ENCODE peak calls at places on chromosomes 5 and 9, in eight cellular contexts. One of them, this sample, is unnamed.

GRCh38 chr5:616342-617039 is 4.4 kb downstream of the CEP72 start:
- DNase-seq in IMR-90: no peak
- DNase-seq in dorsolateral prefrontal cortex: no peak
- DNase-seq in A673: no peak
- DNase-seq in sigmoid colon: no peak
- DNase-seq in astrocyte of the cerebellum: no peak
- DNase-seq in GM23248: no peak
- DNase-seq in GM06990: no peak
- DNase-seq in this sample: peak; percentile 35

GRCh38 chr9:16828335-16829281 is 41.9 kb downstream of the BNC2 start:
- DNase-seq in IMR-90: peak; percentile 78
- DNase-seq in dorsolateral prefrontal cortex: no peak
- DNase-seq in A673: no peak
- DNase-seq in sigmoid colon: peak; percentile 78
- DNase-seq in astrocyte of the cerebellum: no peak
- DNase-seq in GM23248: peak; percentile 65
- DNase-seq in GM06990: no peak
- DNase-seq in this sample: peak; percentile 80

GRCh38 chr5:15021286-15022046 is 149.9 kb upstream of the ANKH start:
- DNase-seq in IMR-90: peak; percentile 80
- DNase-seq in dorsolateral prefrontal cortex: no peak
- DNase-seq in A673: no peak
- DNase-seq in sigmoid colon: no peak
- DNase-seq in astrocyte of the cerebellum: peak; percentile 47
- DNase-seq in GM23248: peak; percentile 92
- DNase-seq in GM06990: no peak
- DNase-seq in this sample: no peak

GRCh38 chr9:79120533-79121315 is 451.0 kb upstream of the TLE4 start:
- DNase-seq in IMR-90: peak; percentile 23
- DNase-seq in dorsolateral prefrontal cortex: peak; percentile 3
- DNase-seq in A673: no peak
- DNase-seq in sigmoid colon: no peak
- DNase-seq in astrocyte of the cerebellum: no peak
- DNase-seq in GM23248: no peak
- DNase-seq in GM06990: no peak
- DNase-seq in this sample: no peak

GRCh38 chr9:130888146-130888885 is 8.3 kb downstream of the QRFP start:
- DNase-seq in IMR-90: no peak
- DNase-seq in dorsolateral prefrontal cortex: no peak
- DNase-seq in A673: no peak
- DNase-seq in sigmoid colon: no peak
- DNase-seq in astrocyte of the cerebellum: no peak
- DNase-seq in GM23248: no peak
- DNase-seq in GM06990: no peak
- DNase-seq in this sample: peak; percentile 53

GRCh38 chr9:2026181-2026580 is 11.0 kb downstream of the SMARCA2 start:
- DNase-seq in IMR-90: no peak
- DNase-seq in dorsolateral prefrontal cortex: no peak
- DNase-seq in A673: peak; percentile 63
- DNase-seq in sigmoid colon: no peak
- DNase-seq in astrocyte of the cerebellum: no peak
- DNase-seq in GM23248: no peak
- DNase-seq in GM06990: no peak
- DNase-seq in this sample: no peak

GRCh38 chr5:39415186-39415585 is 9.6 kb downstream of the DAB2 start:
- DNase-seq in IMR-90: no peak
- DNase-seq in dorsolateral prefrontal cortex: no peak
- DNase-seq in A673: no peak
- DNase-seq in sigmoid colon: no peak
- DNase-seq in astrocyte of the cerebellum: no peak
- DNase-seq in GM23248: peak; percentile 32
- DNase-seq in GM06990: no peak
- DNase-seq in this sample: no peak

GRCh38 chr5:9851458-9851857 is 221.3 kb upstream of the TAS2R1 start:
- DNase-seq in IMR-90: peak; percentile 96
- DNase-seq in dorsolateral prefrontal cortex: peak; percentile 81
- DNase-seq in A673: no peak
- DNase-seq in sigmoid colon: no peak
- DNase-seq in astrocyte of the cerebellum: peak; percentile 92
- DNase-seq in GM23248: peak; percentile 98
- DNase-seq in GM06990: no peak
- DNase-seq in this sample: no peak

GRCh38 chr5:168467755-168468280 is 18.5 kb upstream of the RARS1 start:
- DNase-seq in IMR-90: no peak
- DNase-seq in dorsolateral prefrontal cortex: no peak
- DNase-seq in A673: no peak
- DNase-seq in sigmoid colon: no peak
- DNase-seq in astrocyte of the cerebellum: no peak
- DNase-seq in GM23248: no peak
- DNase-seq in GM06990: no peak
- DNase-seq in this sample: no peak

GRCh38 chr5:132497488-132497997 is 7.0 kb upstream of the IRF1 start:
- DNase-seq in IMR-90: peak; percentile 95
- DNase-seq in dorsolateral prefrontal cortex: peak; percentile 4
- DNase-seq in A673: no peak
- DNase-seq in sigmoid colon: peak; percentile 88
- DNase-seq in astrocyte of the cerebellum: peak; percentile 94
- DNase-seq in GM23248: peak; percentile 97
- DNase-seq in GM06990: no peak
- DNase-seq in this sample: peak; percentile 95

GRCh38 chr9:101449071-101449721 is 13.6 kb upstream of the ALDOB start:
- DNase-seq in IMR-90: peak; percentile 54
- DNase-seq in dorsolateral prefrontal cortex: peak; percentile 81
- DNase-seq in A673: peak; percentile 60
- DNase-seq in sigmoid colon: peak; percentile 79
- DNase-seq in astrocyte of the cerebellum: peak; percentile 34
- DNase-seq in GM23248: peak; percentile 86
- DNase-seq in GM06990: peak; percentile 75
- DNase-seq in this sample: peak; percentile 89

GRCh38 chr5:89601880-89602279 is 718.9 kb upstream of the MEF2C start:
- DNase-seq in IMR-90: no peak
- DNase-seq in dorsolateral prefrontal cortex: no peak
- DNase-seq in A673: no peak
- DNase-seq in sigmoid colon: no peak
- DNase-seq in astrocyte of the cerebellum: no peak
- DNase-seq in GM23248: no peak
- DNase-seq in GM06990: no peak
- DNase-seq in this sample: no peak

GRCh38 chr5:107104774-107105050 is 566.0 kb downstream of the EFNA5 start:
- DNase-seq in IMR-90: no peak
- DNase-seq in dorsolateral prefrontal cortex: no peak
- DNase-seq in A673: no peak
- DNase-seq in sigmoid colon: no peak
- DNase-seq in astrocyte of the cerebellum: no peak
- DNase-seq in GM23248: no peak
- DNase-seq in GM06990: no peak
- DNase-seq in this sample: no peak

GRCh38 chr9:75488714-75489100 is 400.4 kb downstream of the OSTF1 start:
- DNase-seq in IMR-90: no peak
- DNase-seq in dorsolateral prefrontal cortex: no peak
- DNase-seq in A673: no peak
- DNase-seq in sigmoid colon: no peak
- DNase-seq in astrocyte of the cerebellum: no peak
- DNase-seq in GM23248: no peak
- DNase-seq in GM06990: no peak
- DNase-seq in this sample: no peak
- H3K4me3 ChIP-seq in IMR-90: no peak overlapping the region
- H3K4me3 ChIP-seq in dorsolateral prefrontal cortex: no peak overlapping the region
- H3K4me3 ChIP-seq in A673: no peak overlapping the region
- H3K4me3 ChIP-seq in sigmoid colon: no peak overlapping the region
- H3K4me3 ChIP-seq in astrocyte of the cerebellum: no peak overlapping the region
- H3K4me3 ChIP-seq in GM23248: no peak overlapping the region
- H3K4me3 ChIP-seq in GM06990: no peak overlapping the region
- H3K4me3 ChIP-seq in this sample: no peak overlapping the region

GRCh38 chr9:133114451-133114885 is 6.6 kb downstream of the RALGDS start:
- DNase-seq in IMR-90: peak; percentile 21
- DNase-seq in dorsolateral prefrontal cortex: peak; percentile 27
- DNase-seq in A673: peak; percentile 39
- DNase-seq in sigmoid colon: peak; percentile 80
- DNase-seq in astrocyte of the cerebellum: no peak
- DNase-seq in GM23248: peak; percentile 58
- DNase-seq in GM06990: no peak
- DNase-seq in this sample: peak; percentile 74
- H3K4me3 ChIP-seq in IMR-90: no peak overlapping the region
- H3K4me3 ChIP-seq in dorsolateral prefrontal cortex: peak overlapping the region; percentile 1
- H3K4me3 ChIP-seq in A673: no peak overlapping the region
- H3K4me3 ChIP-seq in sigmoid colon: no peak overlapping the region
- H3K4me3 ChIP-seq in astrocyte of the cerebellum: no peak overlapping the region
- H3K4me3 ChIP-seq in GM23248: no peak overlapping the region
- H3K4me3 ChIP-seq in GM06990: peak overlapping the region; percentile 68
- H3K4me3 ChIP-seq in this sample: no peak overlapping the region

GRCh38 chr5:140118294-140118936 is 4.5 kb downstream of the PURA start:
- DNase-seq in IMR-90: peak; percentile 17
- DNase-seq in dorsolateral prefrontal cortex: no peak
- DNase-seq in A673: peak; percentile 44
- DNase-seq in sigmoid colon: no peak
- DNase-seq in astrocyte of the cerebellum: no peak
- DNase-seq in GM23248: peak; percentile 40
- DNase-seq in GM06990: no peak
- DNase-seq in this sample: no peak

GRCh38 chr5:140117523-140117922 is 3.6 kb downstream of the PURA start:
- DNase-seq in IMR-90: no peak
- DNase-seq in dorsolateral prefrontal cortex: no peak
- DNase-seq in A673: no peak
- DNase-seq in sigmoid colon: no peak
- DNase-seq in astrocyte of the cerebellum: no peak
- DNase-seq in GM23248: no peak
- DNase-seq in GM06990: no peak
- DNase-seq in this sample: no peak

GRCh38 chr5:140114341-140115185 is 654 bp downstream of the PURA start:
- DNase-seq in IMR-90: peak; percentile 55
- DNase-seq in dorsolateral prefrontal cortex: peak; percentile 45
- DNase-seq in A673: peak; percentile 38
- DNase-seq in sigmoid colon: peak; percentile 86
- DNase-seq in astrocyte of the cerebellum: no peak
- DNase-seq in GM23248: peak; percentile 77
- DNase-seq in GM06990: peak; percentile 78
- DNase-seq in this sample: peak; percentile 90

GRCh38 chr5:140115186-140115500 is 1.2 kb downstream of the PURA start:
- DNase-seq in IMR-90: no peak
- DNase-seq in dorsolateral prefrontal cortex: no peak
- DNase-seq in A673: no peak
- DNase-seq in sigmoid colon: no peak
- DNase-seq in astrocyte of the cerebellum: no peak
- DNase-seq in GM23248: peak; percentile 39
- DNase-seq in GM06990: no peak
- DNase-seq in this sample: no peak

GRCh38 chr5:140116716-140117115 is 2.8 kb downstream of the PURA start:
- DNase-seq in IMR-90: no peak
- DNase-seq in dorsolateral prefrontal cortex: no peak
- DNase-seq in A673: no peak
- DNase-seq in sigmoid colon: no peak
- DNase-seq in astrocyte of the cerebellum: no peak
- DNase-seq in GM23248: peak; percentile 8
- DNase-seq in GM06990: no peak
- DNase-seq in this sample: no peak
- H3K4me3 ChIP-seq in IMR-90: no peak overlapping the region
- H3K4me3 ChIP-seq in dorsolateral prefrontal cortex: peak overlapping the region; percentile 63
- H3K4me3 ChIP-seq in A673: no peak overlapping the region
- H3K4me3 ChIP-seq in sigmoid colon: no peak overlapping the region
- H3K4me3 ChIP-seq in astrocyte of the cerebellum: no peak overlapping the region
- H3K4me3 ChIP-seq in GM23248: peak overlapping the region; percentile 78
- H3K4me3 ChIP-seq in GM06990: no peak overlapping the region
- H3K4me3 ChIP-seq in this sample: no peak overlapping the region

GRCh38 chr5:124760608-124761390 is 14.4 kb upstream of the ZNF608 start:
- DNase-seq in IMR-90: no peak
- DNase-seq in dorsolateral prefrontal cortex: no peak
- DNase-seq in A673: no peak
- DNase-seq in sigmoid colon: no peak
- DNase-seq in astrocyte of the cerebellum: no peak
- DNase-seq in GM23248: no peak
- DNase-seq in GM06990: no peak
- DNase-seq in this sample: no peak

GRCh38 chr5:124751031-124751430 is 4.6 kb upstream of the ZNF608 start:
- DNase-seq in IMR-90: no peak
- DNase-seq in dorsolateral prefrontal cortex: no peak
- DNase-seq in A673: no peak
- DNase-seq in sigmoid colon: no peak
- DNase-seq in astrocyte of the cerebellum: no peak
- DNase-seq in GM23248: no peak
- DNase-seq in GM06990: no peak
- DNase-seq in this sample: no peak

GRCh38 chr5:124752854-124753720 is 6.6 kb upstream of the ZNF608 start:
- DNase-seq in IMR-90: no peak
- DNase-seq in dorsolateral prefrontal cortex: no peak
- DNase-seq in A673: no peak
- DNase-seq in sigmoid colon: no peak
- DNase-seq in astrocyte of the cerebellum: no peak
- DNase-seq in GM23248: no peak
- DNase-seq in GM06990: no peak
- DNase-seq in this sample: no peak

GRCh38 chr5:124754206-124754927 is 7.9 kb upstream of the ZNF608 start:
- DNase-seq in IMR-90: no peak
- DNase-seq in dorsolateral prefrontal cortex: no peak
- DNase-seq in A673: no peak
- DNase-seq in sigmoid colon: no peak
- DNase-seq in astrocyte of the cerebellum: no peak
- DNase-seq in GM23248: peak; percentile 6
- DNase-seq in GM06990: no peak
- DNase-seq in this sample: no peak

GRCh38 chr5:124755565-124755964 is 9.1 kb upstream of the ZNF608 start:
- DNase-seq in IMR-90: no peak
- DNase-seq in dorsolateral prefrontal cortex: no peak
- DNase-seq in A673: peak; percentile 45
- DNase-seq in sigmoid colon: no peak
- DNase-seq in astrocyte of the cerebellum: no peak
- DNase-seq in GM23248: peak; percentile 15
- DNase-seq in GM06990: no peak
- DNase-seq in this sample: no peak
- H3K4me3 ChIP-seq in IMR-90: no peak overlapping the region
- H3K4me3 ChIP-seq in dorsolateral prefrontal cortex: peak overlapping the region; percentile 0
- H3K4me3 ChIP-seq in A673: no peak overlapping the region
- H3K4me3 ChIP-seq in sigmoid colon: no peak overlapping the region
- H3K4me3 ChIP-seq in astrocyte of the cerebellum: no peak overlapping the region
- H3K4me3 ChIP-seq in GM23248: no peak overlapping the region
- H3K4me3 ChIP-seq in GM06990: no peak overlapping the region
- H3K4me3 ChIP-seq in this sample: no peak overlapping the region